ENCODE peak calls at places on chromosomes 12 and 14, in seven cellular contexts. N, C, F, Y, J, Q and P are unnamed samples.

GRCh38 chr14:53501361-53502320 is 348.5 kb upstream of the DDHD1 start:
- DNase-seq in Y (peak), Q (no peak), C (no peak), F (no peak), N (peak), J (no peak), P (peak)

GRCh38 chr12:10559241-10559640 is 53.6 kb downstream of the EIF2S3B start:
- DNase-seq in Y (no peak), J (no peak), N (no peak), Q (no peak), C (no peak), F (peak), P (no peak)

GRCh38 chr12:100295764-100296555 is 29.0 kb downstream of the SCYL2 start:
- DNase-seq in Q (no peak), J (no peak), F (no peak), C (no peak), N (peak), Y (peak), P (peak)

GRCh38 chr12:49921936-49922335 is 18.2 kb upstream of the FAIM2 start:
- DNase-seq in Q (no peak), N (no peak), J (no peak), F (no peak), C (no peak), Y (no peak), P (no peak)

GRCh38 chr12:4809013-4809448 is 88.8 kb downstream of the GALNT8 start:
- DNase-seq in J (peak), F (peak), C (peak), Q (no peak), Y (no peak), N (no peak), P (peak)

GRCh38 chr12:52202361-52203078 is 10.7 kb upstream of the KRT80 start:
- DNase-seq in Y (peak), J (no peak), F (no peak), N (peak), Q (no peak), C (no peak), P (no peak)

GRCh38 chr14:39109893-39110715 is 4.0 kb upstream of the GEMIN2 start:
- DNase-seq in J (no peak), Y (no peak), N (no peak), C (no peak), F (no peak), Q (no peak), P (no peak)

GRCh38 chr14:73283592-73284379 is 46.5 kb downstream of the PAPLN start:
- DNase-seq in C (no peak), Y (peak), Q (no peak), N (peak), J (no peak), F (no peak), P (peak)

GRCh38 chr14:51677276-51677675 is 25.6 kb downstream of the FRMD6 start:
- DNase-seq in Y (peak), Q (no peak), N (peak), J (no peak), F (no peak), C (no peak), P (peak)

GRCh38 chr12:75459755-75460154 is 20.8 kb upstream of the GLIPR1 start:
- DNase-seq in Q (no peak), N (no peak), J (no peak), F (no peak), C (no peak), Y (no peak), P (no peak)

GRCh38 chr14:103067231-103067954 is 10.0 kb upstream of the CDC42BPB start:
- DNase-seq in F (no peak), C (no peak), Y (peak), N (peak), Q (no peak), J (no peak), P (peak)

GRCh38 chr12:116539361-116539771 is 19.8 kb upstream of the MAP1LC3B2 start:
- DNase-seq in Q (no peak), Y (peak), F (no peak), C (no peak), J (no peak), N (peak), P (peak)

GRCh38 chr12:24244231-24244630 is 294.8 kb upstream of the SOX5 start:
- DNase-seq in N (no peak), J (no peak), Y (no peak), Q (no peak), C (no peak), F (no peak), P (no peak)

GRCh38 chr14:51018521-51018920 is 74.2 kb upstream of the PYGL start:
- DNase-seq in Q (no peak), F (no peak), C (no peak), J (no peak), N (peak), Y (peak), P (peak)

GRCh38 chr12:29245246-29245645 is 96.2 kb downstream of the FAR2 start:
- DNase-seq in J (no peak), F (no peak), N (no peak), C (no peak), Y (peak), Q (no peak), P (peak)

GRCh38 chr12:51855586-51856428 is 7.3 kb upstream of the FIGNL2 start:
- DNase-seq in Y (peak), N (peak), F (no peak), C (peak), J (peak), Q (peak), P (peak)

GRCh38 chr12:117968826-117969659 is at the start of gene KSR2:
- DNase-seq in F (peak), C (peak), N (peak), Y (peak), Q (no peak), J (peak), P (peak)

GRCh38 chr14:96140964-96141363 is 63.7 kb upstream of the BDKRB2 start:
- DNase-seq in J (no peak), C (no peak), F (no peak), Q (no peak), N (no peak), Y (no peak), P (no peak)

GRCh38 chr12:12909995-12910391 is 18.6 kb downstream of the GPRC5A start:
- DNase-seq in C (no peak), F (no peak), N (peak), J (no peak), Y (no peak), Q (no peak), P (no peak)

GRCh38 chr12:99600388-99600787 is 47.2 kb upstream of the GARIN6 start:
- DNase-seq in N (no peak), C (no peak), F (no peak), J (no peak), Y (no peak), Q (no peak), P (no peak)

GRCh38 chr12:6827437-6827894 is 741 bp upstream of the P3H3 start:
- DNase-seq in F (peak), Q (peak), J (peak), Y (peak), N (peak), C (no peak), P (peak)

GRCh38 chr12:118986043-118986442 is 4.7 kb downstream of the SRRM4 start:
- DNase-seq in Q (no peak), J (no peak), Y (no peak), N (no peak), C (no peak), F (no peak), P (no peak)

GRCh38 chr14:36866867-36867266 is 205.2 kb downstream of the PAX9 start:
- DNase-seq in N (no peak), J (no peak), Y (no peak), C (no peak), F (no peak), Q (no peak), P (no peak)

GRCh38 chr14:93952829-93953228 is 23.5 kb downstream of the ASB2 start:
- DNase-seq in N (no peak), Q (no peak), Y (no peak), F (no peak), C (no peak), J (no peak), P (no peak)

GRCh38 chr12:94207467-94208432 is 59.4 kb downstream of the PLXNC1 start:
- DNase-seq in Y (peak), Q (no peak), N (peak), J (no peak), F (peak), C (no peak), P (no peak)

GRCh38 chr12:27524839-27525238 is 833 bp downstream of the PPFIBP1 start:
- DNase-seq in Y (peak), N (peak), Q (no peak), F (no peak), J (no peak), C (no peak), P (no peak)

GRCh38 chr12:76402259-76402658 is 54.0 kb upstream of the BBS10 start:
- DNase-seq in C (no peak), J (no peak), Y (no peak), Q (no peak), F (no peak), N (no peak), P (no peak)

GRCh38 chr14:74955229-74955999 is at the start of gene PGF:
- DNase-seq in N (peak), Y (peak), C (peak), F (no peak), Q (peak), J (peak), P (no peak)

GRCh38 chr14:80356413-80356812 is 145.1 kb upstream of the DIO2 start:
- DNase-seq in J (no peak), N (peak), Y (peak), Q (no peak), F (no peak), C (no peak), P (peak)

GRCh38 chr12:117047810-117048584 is 51.2 kb downstream of the TESC start:
- DNase-seq in J (no peak), N (peak), F (no peak), C (no peak), Q (no peak), Y (peak), P (peak)

GRCh38 chr14:35766700-35767082 is 42.4 kb downstream of the RALGAPA1 start:
- DNase-seq in Y (peak), Q (no peak), N (no peak), C (no peak), F (no peak), J (no peak), P (no peak)

DNA sequence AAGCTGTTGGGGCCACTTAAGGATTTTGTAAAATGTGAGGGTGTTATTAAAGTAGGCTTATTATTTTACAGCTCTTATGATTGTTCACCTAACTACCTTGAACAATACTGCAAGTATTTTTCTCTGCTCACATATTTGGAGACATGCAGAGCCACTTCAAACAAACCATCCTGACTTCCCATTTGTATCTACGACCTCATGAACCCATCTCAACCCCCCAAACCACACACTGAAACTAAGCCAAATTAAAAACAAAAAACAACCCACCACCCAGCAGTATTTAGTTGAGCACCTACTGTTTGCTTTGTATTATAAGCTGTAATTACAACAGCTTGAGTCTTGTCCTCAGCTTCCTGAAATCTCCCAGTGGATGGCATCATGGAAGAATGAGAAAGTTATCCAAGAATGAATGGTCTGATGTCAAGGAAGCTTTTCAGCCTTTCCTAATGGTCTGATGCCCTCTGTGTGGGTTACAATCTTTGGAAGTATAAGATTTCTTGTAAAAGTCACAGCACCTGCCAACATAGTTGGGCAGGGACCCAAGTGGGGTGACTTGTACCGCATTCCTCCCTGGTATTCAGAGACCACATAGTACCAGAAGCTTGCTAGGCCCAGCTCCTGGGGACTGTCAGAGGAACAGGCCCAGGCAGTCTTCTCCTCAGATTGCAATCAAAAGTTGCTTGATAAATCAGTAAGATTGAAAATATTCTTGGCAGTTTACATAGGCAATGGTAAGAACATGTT is 416.6 kb downstream of the ZFP36L1 start:
- DNase-seq in F (no peak), Y (no peak), N (peak), C (no peak), J (no peak), Q (no peak), P (peak)
- TF ChIP-seq CTCF in F (no peak), Y (no peak), N (no peak), C (no peak), J (no peak), Q (no peak), P (no peak)

GRCh38 chr12:14322403-14322802 is 43.1 kb upstream of the ATF7IP start:
- DNase-seq in C (no peak), Q (no peak), N (peak), Y (peak), F (no peak), J (no peak), P (peak)
- TF ChIP-seq CTCF in C (no peak), Q (no peak), N (no peak), Y (no peak), F (no peak), J (no peak), P (no peak)

GRCh38 chr12:3489057-3489456 is 1.9 kb upstream of the PRMT8 start:
- DNase-seq in N (peak), F (no peak), C (no peak), J (no peak), Y (peak), Q (no peak), P (peak)

GRCh38 chr12:3480744-3481143 is 10.3 kb upstream of the PRMT8 start:
- DNase-seq in Q (no peak), J (no peak), F (no peak), Y (no peak), N (no peak), C (no peak), P (no peak)

GRCh38 chr12:3487027-3487426 is 4.0 kb upstream of the PRMT8 start:
- DNase-seq in C (no peak), F (no peak), Q (no peak), J (no peak), Y (no peak), N (no peak), P (no peak)

DNA sequence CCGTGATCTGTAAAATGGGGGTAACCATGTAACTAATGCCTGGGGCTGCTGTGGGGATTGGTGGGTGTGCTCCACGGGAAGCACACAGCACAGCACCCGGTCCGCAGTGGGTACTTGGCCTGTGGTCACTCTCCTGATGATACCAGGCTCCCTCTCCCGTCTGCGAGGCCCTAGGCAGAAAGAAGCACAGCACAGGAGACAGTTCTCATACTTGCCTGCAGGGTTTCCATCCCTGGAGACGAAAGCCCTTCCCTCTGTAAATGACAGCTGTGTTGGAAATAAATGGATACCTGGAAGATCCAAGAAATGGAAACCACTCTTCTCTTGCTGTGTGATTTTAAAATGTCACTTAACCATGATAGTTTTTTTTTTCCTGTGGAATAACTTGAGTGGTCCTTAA is 7.9 kb upstream of the PRMT8 start:
- DNase-seq in Y (no peak), Q (no peak), N (no peak), C (no peak), F (no peak), J (no peak), P (no peak)
- TF ChIP-seq CTCF in Y (no peak), Q (no peak), N (peak), C (no peak), F (no peak), J (no peak), P (no peak)

GRCh38 chr14:100713720-100714119 is 13.0 kb upstream of the DLK1 start:
- DNase-seq in N (no peak), C (no peak), F (no peak), J (no peak), Y (no peak), Q (no peak), P (no peak)
- TF ChIP-seq CTCF in N (no peak), C (no peak), F (no peak), J (no peak), Y (no peak), Q (no peak), P (no peak)

DNA sequence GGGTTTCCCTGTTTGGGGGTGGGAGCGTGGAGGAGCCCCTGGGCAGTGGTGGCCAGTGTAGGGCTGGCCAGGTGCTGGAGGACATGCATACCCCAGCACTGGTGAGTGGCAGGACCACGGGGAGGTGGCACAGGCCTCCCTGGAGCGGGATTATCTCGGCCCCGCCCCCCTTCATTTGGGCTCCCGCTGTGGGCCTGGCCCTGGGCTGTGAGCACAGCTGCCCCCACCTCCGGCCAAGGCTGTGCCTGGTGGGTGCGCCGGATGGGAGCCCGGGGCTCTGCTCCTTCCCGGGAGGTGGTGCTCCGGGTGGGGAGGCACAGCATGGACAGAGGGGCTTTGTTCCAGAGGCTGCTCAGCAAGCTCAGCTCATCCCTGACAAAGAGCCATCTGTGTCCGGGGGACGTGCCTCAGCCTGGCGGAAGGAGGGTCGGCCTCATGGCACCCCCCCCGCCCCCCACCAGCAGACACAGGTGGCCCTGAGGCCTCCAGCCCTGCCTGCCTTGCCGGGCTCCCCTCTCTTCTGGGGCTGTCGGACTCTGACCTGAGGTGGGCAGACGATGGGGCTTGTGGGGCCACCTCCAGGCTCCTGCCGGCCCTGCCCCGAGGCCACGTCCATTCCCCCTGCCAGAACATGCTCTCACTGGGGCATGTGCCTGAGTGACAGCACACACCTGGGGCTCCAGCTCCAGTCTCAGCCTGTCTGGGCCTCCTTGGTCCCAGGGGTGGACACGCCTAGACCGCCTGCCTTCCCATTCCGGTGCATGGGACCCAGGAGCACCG is 8.4 kb downstream of the TEDC1 start:
- DNase-seq in C (no peak), N (no peak), Q (no peak), F (no peak), Y (no peak), J (no peak), P (no peak)
- TF ChIP-seq CTCF in C (no peak), N (no peak), Q (no peak), F (no peak), Y (no peak), J (no peak), P (no peak)

GRCh38 chr12:45546545-45546944 is 183.0 kb upstream of the ARID2 start:
- DNase-seq in Y (no peak), C (no peak), J (no peak), Q (no peak), F (no peak), N (no peak), P (no peak)

GRCh38 chr12:45543887-45544286 is 185.6 kb upstream of the ARID2 start:
- DNase-seq in C (peak), N (peak), Q (no peak), F (peak), J (no peak), Y (peak), P (peak)

GRCh38 chr12:45549503-45549902 is 180.0 kb upstream of the ARID2 start:
- DNase-seq in N (no peak), C (no peak), Q (no peak), F (no peak), Y (no peak), J (no peak), P (no peak)

GRCh38 chr12:45547132-45547531 is 182.4 kb upstream of the ARID2 start:
- DNase-seq in J (no peak), N (no peak), F (no peak), C (no peak), Q (no peak), Y (no peak), P (no peak)

DNA sequence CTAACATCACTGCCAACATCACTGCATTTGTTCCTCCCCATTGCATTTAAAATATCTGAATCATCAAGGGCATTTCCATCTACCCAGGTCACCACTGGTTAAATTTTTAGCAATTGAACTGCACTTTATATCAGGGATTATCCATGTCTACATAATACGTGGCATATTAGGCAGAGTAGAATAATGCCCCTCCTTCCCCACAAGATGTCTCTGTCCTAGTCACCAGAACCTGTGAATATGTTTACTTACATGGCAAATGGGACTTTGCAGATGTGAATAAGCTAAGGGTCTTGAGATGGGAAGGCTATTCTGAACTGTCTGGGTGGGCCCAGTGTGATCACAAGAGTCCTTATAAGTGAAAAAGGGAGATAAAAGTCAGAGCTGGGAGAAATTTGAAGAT is 181.7 kb upstream of the ARID2 start:
- DNase-seq in J (no peak), N (peak), F (no peak), Q (no peak), Y (no peak), C (no peak), P (peak)
- TF ChIP-seq CTCF in J (no peak), N (peak), F (no peak), Q (no peak), Y (peak), C (no peak), P (no peak)